ENCODE peak calls at places on chromosomes 6 and 20, in ten cellular contexts. S is activated T-cell treated with anti-CD3 and anti-CD28 coated beads, Interleukin-2, amount 50 U/mL, for 4 hours; P is dermis blood vessel endothelial cell; L is stimulated activated CD4-positive, alpha-beta T cell treated with anti-CD3 and anti-CD28 coated beads, Interleukin-15, amount 100 ng/mL, for 1 hour; D is ACHN; C is activated effector memory CD4-positive, alpha-beta T cell treated with anti-CD3 and anti-CD28 coated beads, Interleukin-2, amount 50 U/mL, for 16 hours; J is left lung; Q is fibroblast of mammary gland; R is immature natural killer cell; Y is Daoy. M is an unnamed sample.

GRCh38 chr6:109295109-109295765 is 87.0 kb downstream of the CD164 start:
- DNase-seq in S (no peak), P (no peak), L (no peak), D (no peak), C (no peak), J (no peak), Q (no peak), R (no peak), Y (no peak), M (no peak)

GRCh38 chr20:58595167-58595566 is 55.9 kb upstream of the STX16 start:
- DNase-seq in S (no peak), P (no peak), L (no peak), D (no peak), C (no peak), J (no peak), Q (no peak), R (no peak), Y (no peak), M (no peak)

GRCh38 chr20:61896058-61896961 is 169.4 kb downstream of the TAF4 start:
- DNase-seq in S (no peak), P (peak; percentile 74), L (no peak), D (peak; percentile 33), C (peak; percentile 66), J (peak; percentile 76), Q (peak; percentile 37), R (no peak), Y (peak; percentile 66), M (no peak)

GRCh38 chr6:21230536-21230935 is 363.0 kb upstream of the SOX4 start:
- DNase-seq in S (no peak), P (no peak), L (no peak), D (no peak), C (no peak), J (no peak), Q (peak; percentile 5), R (no peak), Y (no peak), M (no peak)

GRCh38 chr6:1175877-1176276 is 136.0 kb upstream of the FOXQ1 start:
- DNase-seq in S (no peak), P (no peak), L (no peak), D (no peak), C (no peak), J (no peak), Q (no peak), R (no peak), Y (no peak), M (no peak)

GRCh38 chr6:18823782-18824386 is 436.7 kb downstream of the RNF144B start:
- DNase-seq in S (no peak), P (peak; percentile 38), L (no peak), D (peak; percentile 55), C (no peak), J (no peak), Q (peak; percentile 57), R (no peak), Y (peak; percentile 39), M (no peak)

GRCh38 chr20:51339721-51340450 is 202.6 kb downstream of the NFATC2 start:
- DNase-seq in S (no peak), P (peak; percentile 83), L (no peak), D (no peak), C (no peak), J (no peak), Q (no peak), R (no peak), Y (peak; percentile 73), M (no peak)

GRCh38 chr20:58141496-58141895 is 87.0 kb downstream of the ANKRD60 start:
- DNase-seq in S (no peak), P (no peak), L (no peak), D (no peak), C (peak; percentile 14), J (no peak), Q (no peak), R (no peak), Y (no peak), M (no peak)

GRCh38 chr20:49976542-49976941 is 6.2 kb upstream of the SNAI1 start:
- DNase-seq in S (no peak), P (peak; percentile 31), L (no peak), D (no peak), C (no peak), J (no peak), Q (peak; percentile 63), R (no peak), Y (peak; percentile 48), M (no peak)

GRCh38 chr6:17971128-17972073 is 16.0 kb downstream of the KIF13A start:
- DNase-seq in S (no peak), P (peak; percentile 67), L (no peak), D (no peak), C (no peak), J (no peak), Q (peak; percentile 87), R (no peak), Y (peak; percentile 86), M (no peak)

M was measured in activated T-helper 1 cell treated with anti-CD3 and anti-CD28 coated beads, Interleukin-2, amount 50 U/mL, for 16 hours.